ENCODE peak calls at places on chromosomes 2 and 18, in nine cellular contexts. One of them, this sample, is unnamed.

GRCh38 chr2:8198776-8199382 is 483.0 kb upstream of the ID2 start:
- DNase-seq in OCI-LY7: no peak
- DNase-seq in AG08396: no peak
- DNase-seq in NT2/D1: no peak
- DNase-seq in left ventricle myocardium superior: no peak
- DNase-seq in colonic mucosa: no peak
- DNase-seq in neural crest cell: no peak
- DNase-seq in adipocyte: peak; percentile 13
- DNase-seq in NCI-H2081: no peak
- DNase-seq in this sample: no peak

GRCh38 chr2:153477641-153478288 is 797 bp downstream of the RPRM start:
- DNase-seq in colonic mucosa: no peak
- DNase-seq in left ventricle myocardium superior: no peak
- DNase-seq in adipocyte: peak; percentile 2
- DNase-seq in neural crest cell: peak; percentile 7
- DNase-seq in NT2/D1: peak; percentile 57
- DNase-seq in NCI-H2081: peak; percentile 53
- DNase-seq in OCI-LY7: no peak
- DNase-seq in AG08396: no peak
- DNase-seq in this sample: no peak

GRCh38 chr2:239927424-239927981 is 97.6 kb downstream of the NDUFA10 start:
- DNase-seq in OCI-LY7: no peak
- DNase-seq in NCI-H2081: no peak
- DNase-seq in neural crest cell: no peak
- DNase-seq in left ventricle myocardium superior: no peak
- DNase-seq in adipocyte: peak; percentile 61
- DNase-seq in NT2/D1: no peak
- DNase-seq in colonic mucosa: peak; percentile 22
- DNase-seq in AG08396: peak; percentile 82
- DNase-seq in this sample: peak; percentile 62

GRCh38 chr2:216298719-216299118 is 73.6 kb downstream of the MARCHF4 start:
- DNase-seq in NT2/D1: no peak
- DNase-seq in NCI-H2081: no peak
- DNase-seq in AG08396: peak; percentile 60
- DNase-seq in colonic mucosa: no peak
- DNase-seq in OCI-LY7: no peak
- DNase-seq in adipocyte: peak; percentile 60
- DNase-seq in left ventricle myocardium superior: no peak
- DNase-seq in neural crest cell: no peak
- DNase-seq in this sample: peak; percentile 67

GRCh38 chr2:30566675-30567074 is 119.6 kb downstream of the LCLAT1 start:
- DNase-seq in colonic mucosa: no peak
- DNase-seq in left ventricle myocardium superior: no peak
- DNase-seq in NCI-H2081: no peak
- DNase-seq in adipocyte: no peak
- DNase-seq in AG08396: no peak
- DNase-seq in neural crest cell: no peak
- DNase-seq in OCI-LY7: no peak
- DNase-seq in NT2/D1: no peak
- DNase-seq in this sample: no peak

GRCh38 chr2:14720319-14720718 is 87.8 kb downstream of the LRATD1 start:
- DNase-seq in AG08396: no peak
- DNase-seq in adipocyte: no peak
- DNase-seq in NT2/D1: no peak
- DNase-seq in left ventricle myocardium superior: no peak
- DNase-seq in NCI-H2081: no peak
- DNase-seq in OCI-LY7: no peak
- DNase-seq in neural crest cell: no peak
- DNase-seq in colonic mucosa: no peak
- DNase-seq in this sample: no peak

GRCh38 chr2:10635430-10635829 is 54.3 kb downstream of the NOL10 start:
- DNase-seq in colonic mucosa: no peak
- DNase-seq in NCI-H2081: no peak
- DNase-seq in adipocyte: no peak
- DNase-seq in neural crest cell: no peak
- DNase-seq in AG08396: no peak
- DNase-seq in left ventricle myocardium superior: no peak
- DNase-seq in OCI-LY7: no peak
- DNase-seq in NT2/D1: no peak
- DNase-seq in this sample: no peak

GRCh38 chr18:55488473-55488872 is 99.5 kb downstream of the TCF4 start:
- DNase-seq in neural crest cell: no peak
- DNase-seq in NT2/D1: peak; percentile 32
- DNase-seq in OCI-LY7: no peak
- DNase-seq in NCI-H2081: peak; percentile 82
- DNase-seq in AG08396: no peak
- DNase-seq in adipocyte: no peak
- DNase-seq in left ventricle myocardium superior: no peak
- DNase-seq in colonic mucosa: no peak
- DNase-seq in this sample: no peak

GRCh38 chr18:32381761-32382160 is 88.9 kb downstream of the GAREM1 start:
- DNase-seq in colonic mucosa: no peak
- DNase-seq in OCI-LY7: no peak
- DNase-seq in AG08396: no peak
- DNase-seq in NCI-H2081: no peak
- DNase-seq in left ventricle myocardium superior: no peak
- DNase-seq in NT2/D1: no peak
- DNase-seq in neural crest cell: no peak
- DNase-seq in adipocyte: no peak
- DNase-seq in this sample: no peak

GRCh38 chr2:118244686-118245085 is 156.4 kb downstream of the INSIG2 start:
- DNase-seq in AG08396: no peak
- DNase-seq in colonic mucosa: no peak
- DNase-seq in left ventricle myocardium superior: no peak
- DNase-seq in NCI-H2081: no peak
- DNase-seq in neural crest cell: no peak
- DNase-seq in adipocyte: no peak
- DNase-seq in OCI-LY7: no peak
- DNase-seq in NT2/D1: no peak
- DNase-seq in this sample: no peak

GRCh38 chr18:44509048-44509447 is 171.6 kb upstream of the SETBP1 start:
- DNase-seq in NT2/D1: no peak
- DNase-seq in NCI-H2081: no peak
- DNase-seq in colonic mucosa: no peak
- DNase-seq in AG08396: no peak
- DNase-seq in left ventricle myocardium superior: no peak
- DNase-seq in adipocyte: no peak
- DNase-seq in neural crest cell: no peak
- DNase-seq in OCI-LY7: no peak
- DNase-seq in this sample: no peak

GRCh38 chr18:48866028-48866733 is 84.6 kb downstream of the SMAD7 start:
- DNase-seq in OCI-LY7: no peak
- DNase-seq in left ventricle myocardium superior: peak; percentile 80
- DNase-seq in AG08396: peak; percentile 82
- DNase-seq in neural crest cell: no peak
- DNase-seq in colonic mucosa: peak; percentile 49
- DNase-seq in NT2/D1: no peak
- DNase-seq in adipocyte: no peak
- DNase-seq in NCI-H2081: peak; percentile 95
- DNase-seq in this sample: no peak